ENCODE peak calls at places on chromosomes 3 and 15, in five cellular contexts. Q is MCF 10A, O is fibroblast of the aortic adventitia, V is cardiac fibroblast, F is lower leg skin. I is an unnamed sample.

GRCh38 chr3:87158823-87159222 is 68.3 kb upstream of the CHMP2B start:
- DNase-seq in Q (no peak), O (no peak), V (no peak), F (no peak), I (no peak)

GRCh38 chr3:128487538-128487812 is 5.5 kb downstream of the GATA2 start:
- DNase-seq in Q (no peak), O (no peak), V (no peak), F (no peak), I (no peak)

GRCh38 chr3:31704651-31705179 is 172.0 kb downstream of the STT3B start:
- DNase-seq in Q (peak), O (peak), V (peak), F (peak), I (no peak)

GRCh38 chr3:37707428-37708372 is 154.0 kb upstream of the CTDSPL start:
- DNase-seq in Q (no peak), O (no peak), V (no peak), F (no peak), I (no peak)

GRCh38 chr15:89888214-89888804 is 5.5 kb downstream of the AP3S2 start:
- DNase-seq in Q (peak), O (peak), V (peak), F (no peak), I (no peak)

GRCh38 chr15:55224892-55225291 is 28.2 kb upstream of the RSL24D1 start:
- DNase-seq in Q (no peak), O (no peak), V (peak), F (no peak), I (no peak)

GRCh38 chr15:47292638-47293037 is 424.7 kb upstream of the SEMA6D start:
- DNase-seq in Q (no peak), O (no peak), V (no peak), F (no peak), I (no peak)

GRCh38 chr3:133455281-133455680 is 55.4 kb downstream of the BFSP2 start:
- DNase-seq in Q (no peak), O (no peak), V (no peak), F (no peak), I (no peak)

GRCh38 chr15:89150286-89150685 is 62.0 kb downstream of the ABHD2 start:
- DNase-seq in Q (no peak), O (no peak), V (no peak), F (peak), I (no peak)

GRCh38 chr3:156681003-156681402 is 6.6 kb downstream of the TIPARP start:
- DNase-seq in Q (peak), O (peak), V (peak), F (no peak), I (no peak)

GRCh38 chr3:100042577-100042981 is 71.7 kb downstream of the FILIP1L start:
- DNase-seq in Q (peak), O (peak), V (peak), F (no peak), I (no peak)

GRCh38 chr15:82767163-82767829 is 38.6 kb downstream of the FSD2 start:
- DNase-seq in Q (no peak), O (no peak), V (no peak), F (no peak), I (no peak)

GRCh38 chr15:91710072-91710471 is 143.4 kb upstream of the SLCO3A1 start:
- DNase-seq in Q (no peak), O (no peak), V (no peak), F (no peak), I (no peak)

GRCh38 chr15:92843819-92844218 is 56.3 kb upstream of the CHD2 start:
- DNase-seq in Q (no peak), O (no peak), V (no peak), F (peak), I (no peak)

GRCh38 chr3:193702967-193703366 is 110.0 kb downstream of the OPA1 start:
- DNase-seq in Q (no peak), O (peak), V (peak), F (no peak), I (no peak)

GRCh38 chr3:124722589-124722988 is 7.7 kb upstream of the UMPS start:
- DNase-seq in Q (no peak), O (no peak), V (no peak), F (no peak), I (no peak)

GRCh38 chr15:49627407-49627877 is 6.6 kb downstream of the DTWD1 start:
- DNase-seq in Q (peak), O (peak), V (peak), F (no peak), I (no peak)

GRCh38 chr15:89101302-89102191 is 13.3 kb downstream of the ABHD2 start:
- DNase-seq in Q (peak), O (peak), V (peak), F (peak), I (no peak)

GRCh38 chr3:189655617-189656016 is 24.4 kb downstream of the TP63 start:
- DNase-seq in Q (no peak), O (no peak), V (no peak), F (no peak), I (no peak)

GRCh38 chr3:3015472-3016089 is 94.6 kb downstream of the IL5RA start:
- DNase-seq in Q (peak), O (peak), V (peak), F (no peak), I (no peak)

GRCh38 chr3:71389911-71390573 is 193.5 kb downstream of the FOXP1 start:
- DNase-seq in Q (peak), O (peak), V (peak), F (no peak), I (no peak)

GRCh38 chr15:37931868-37932267 is 2.6 kb upstream of the TMCO5A start:
- DNase-seq in Q (peak), O (peak), V (peak), F (no peak), I (no peak)

GRCh38 chr15:42547926-42548257 is 701 bp downstream of the LRRC57 start:
- DNase-seq in Q (no peak), O (peak), V (no peak), F (no peak), I (no peak)

GRCh38 chr3:14461748-14462324 is 59.4 kb downstream of the SLC6A6 start:
- DNase-seq in Q (peak), O (peak), V (peak), F (no peak), I (peak)

GRCh38 chr3:186532641-186533072 is 11.5 kb downstream of the CRYGS start:
- DNase-seq in Q (no peak), O (no peak), V (no peak), F (no peak), I (no peak)

GRCh38 chr3:58640700-58641372 is 25.7 kb downstream of the FAM3D start:
- DNase-seq in Q (peak), O (peak), V (peak), F (peak), I (peak)

GRCh38 chr3:150890320-150890719 is 14.9 kb downstream of the MINDY4B start:
- DNase-seq in Q (peak), O (peak), V (peak), F (no peak), I (no peak)

GRCh38 chr3:61864886-61865285 is 303.5 kb downstream of the PTPRG start:
- DNase-seq in Q (no peak), O (no peak), V (no peak), F (no peak), I (no peak)

GRCh38 chr3:52193059-52193458 is 4.9 kb upstream of the ALAS1 start:
- DNase-seq in Q (peak), O (no peak), V (peak), F (no peak), I (no peak)

GRCh38 chr3:109351231-109351630 is 13.9 kb upstream of the DPPA4 start:
- DNase-seq in Q (no peak), O (no peak), V (no peak), F (no peak), I (no peak)

GRCh38 chr3:69178838-69179739 is 56.7 kb upstream of the LMOD3 start:
- DNase-seq in Q (peak), O (no peak), V (peak), F (no peak), I (no peak)

GRCh38 chr3:169104541-169104940 is 559.0 kb downstream of the MECOM start:
- DNase-seq in Q (peak), O (peak), V (peak), F (no peak), I (no peak)

GRCh38 chr3:160210799-160211221 is 14.4 kb upstream of the C3orf80 start:
- DNase-seq in Q (peak), O (peak), V (peak), F (no peak), I (no peak)
- TF ChIP-seq CTCF in Q (peak), O (peak), V (peak), F (no peak), I (no peak)

GRCh38 chr3:184037816-184038215 is 6.3 kb downstream of the HTR3D start:
- DNase-seq in Q (no peak), O (no peak), V (no peak), F (no peak), I (no peak)
- TF ChIP-seq CTCF in Q (no peak), O (peak), V (no peak), F (no peak), I (no peak)

GRCh38 chr3:49406571-49407565 is 4.9 kb downstream of the RHOA start:
- DNase-seq in Q (no peak), O (no peak), V (no peak), F (no peak), I (no peak)
- TF ChIP-seq CTCF in Q (no peak), O (no peak), V (no peak), F (no peak), I (no peak)

GRCh38 chr3:172666181-172666872 is 44.5 kb downstream of the NCEH1 start:
- DNase-seq in Q (peak), O (no peak), V (peak), F (no peak), I (no peak)
- TF ChIP-seq CTCF in Q (no peak), O (peak), V (peak), F (no peak), I (no peak)

DNA sequence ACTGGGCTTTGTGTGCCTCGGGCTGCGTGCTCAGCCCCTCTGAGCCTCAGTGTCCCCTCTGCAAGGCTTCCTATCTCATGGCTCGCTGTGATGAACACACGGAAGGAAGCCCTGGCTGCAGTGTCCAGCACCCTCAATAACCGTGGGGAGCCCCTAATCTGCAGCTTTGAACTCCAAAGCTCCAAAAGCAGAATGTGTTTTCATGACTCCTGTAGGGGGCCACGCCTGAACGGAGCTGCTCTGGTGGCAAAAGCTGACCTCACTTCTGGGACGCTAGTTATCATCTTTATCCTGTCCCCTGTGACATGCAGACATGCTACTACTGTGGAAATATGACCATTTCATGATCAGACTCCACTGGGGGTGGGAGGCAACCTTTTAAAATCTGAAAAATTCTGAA is 98.8 kb downstream of the SEC22A start:
- DNase-seq in Q (no peak), O (no peak), V (no peak), F (no peak), I (no peak)
- TF ChIP-seq CTCF in Q (no peak), O (no peak), V (no peak), F (no peak), I (no peak)

GRCh38 chr15:69954726-69955125 is 143.0 kb downstream of the TLE3 start:
- DNase-seq in Q (no peak), O (no peak), V (no peak), F (no peak), I (no peak)

GRCh38 chr15:69957175-69957574 is 140.5 kb downstream of the TLE3 start:
- DNase-seq in Q (no peak), O (no peak), V (no peak), F (peak), I (no peak)

GRCh38 chr15:69956417-69956816 is 141.3 kb downstream of the TLE3 start:
- DNase-seq in Q (no peak), O (no peak), V (no peak), F (peak), I (no peak)

GRCh38 chr15:69953816-69954215 is 143.9 kb downstream of the TLE3 start:
- DNase-seq in Q (no peak), O (no peak), V (no peak), F (no peak), I (no peak)

GRCh38 chr15:69955240-69955894 is 142.3 kb downstream of the TLE3 start:
- DNase-seq in Q (no peak), O (no peak), V (no peak), F (peak), I (no peak)
- TF ChIP-seq CTCF in Q (no peak), O (no peak), V (no peak), F (no peak), I (no peak)

GRCh38 chr3:42829628-42830436 is 20.6 kb downstream of the ACKR2 start:
- DNase-seq in Q (no peak), O (no peak), V (no peak), F (no peak), I (no peak)

GRCh38 chr3:42829083-42829627 is 19.9 kb downstream of the ACKR2 start:
- DNase-seq in Q (peak), O (no peak), V (no peak), F (no peak), I (no peak)

GRCh38 chr3:42831321-42831713 is 22.1 kb downstream of the ACKR2 start:
- DNase-seq in Q (peak), O (peak), V (peak), F (peak), I (peak)

GRCh38 chr3:42827654-42828053 is 18.4 kb downstream of the ACKR2 start:
- DNase-seq in Q (no peak), O (no peak), V (no peak), F (no peak), I (no peak)

DNA sequence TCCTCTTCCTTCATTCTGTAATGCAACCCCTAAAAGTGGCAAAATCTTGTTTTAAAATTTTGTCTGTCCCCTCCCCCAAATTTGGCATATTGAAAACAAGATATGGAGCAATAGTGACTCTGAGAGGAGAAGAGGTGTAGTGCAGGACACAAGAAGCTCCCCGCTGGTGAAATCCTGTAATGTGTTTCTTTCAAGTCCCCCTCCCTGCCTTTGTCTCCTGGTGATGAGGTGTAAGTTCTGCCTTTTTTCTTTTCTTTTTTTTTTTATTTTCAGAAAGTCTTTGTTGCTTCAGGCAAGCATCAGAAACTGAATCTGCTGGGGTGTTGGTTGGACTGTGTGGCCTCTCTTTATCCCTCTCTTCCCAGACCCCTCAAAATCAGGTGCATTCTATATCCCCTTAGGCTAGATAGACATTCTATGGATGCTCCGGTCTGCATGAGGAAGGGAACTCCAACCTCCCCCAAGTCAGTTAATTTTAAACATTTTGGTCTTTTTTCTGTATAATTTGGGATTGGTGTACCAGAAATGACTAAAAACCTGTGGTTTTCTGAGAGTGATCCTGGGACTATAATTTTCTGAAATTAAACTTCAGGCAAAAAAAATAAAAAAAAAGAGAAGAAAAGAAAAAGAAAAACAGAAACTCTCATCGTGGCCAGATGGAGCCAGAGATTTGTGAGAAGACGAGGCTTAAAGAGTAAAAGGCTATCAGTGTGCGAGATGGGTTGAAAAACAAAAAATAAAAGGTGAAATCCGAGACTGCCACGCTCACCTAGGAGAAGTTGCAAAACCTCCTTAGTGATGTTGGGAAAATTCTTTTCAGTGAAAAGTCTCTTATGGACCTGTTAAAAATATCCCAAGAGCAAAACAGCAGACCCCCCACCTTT is 21.4 kb downstream of the ACKR2 start:
- DNase-seq in Q (peak), O (peak), V (peak), F (no peak), I (no peak)
- TF ChIP-seq CTCF in Q (peak), O (peak), V (peak), F (no peak), I (no peak)

I was measured in glutamatergic neuron.